ENCODE peak calls at places on chromosome 16, in eight cellular contexts. T, U, S, C, K, D, Q and Z are unnamed samples.

GRCh38 chr16:11619327-11619851 is 32.7 kb upstream of the LITAF start:
- DNase-seq in T (no peak), U (no peak), S (no peak), C (no peak), K (no peak), D (no peak), Q (no peak), Z (no peak)

GRCh38 chr16:11546522-11547485 is 39.9 kb downstream of the LITAF start:
- DNase-seq in T (no peak), U (no peak), S (no peak), C (peak; percentile 59), K (no peak), D (peak; percentile 71), Q (no peak), Z (no peak)

GRCh38 chr16:80299416-80299815 is 241.4 kb upstream of the DYNLRB2 start:
- DNase-seq in T (no peak), U (no peak), S (no peak), C (no peak), K (no peak), D (no peak), Q (no peak), Z (no peak)

GRCh38 chr16:35687781-35688180 is 2228.4 kb downstream of the TP53TG3F start:
- DNase-seq in T (no peak), U (no peak), S (no peak), C (no peak), K (no peak), D (no peak), Q (no peak), Z (no peak)

GRCh38 chr16:65070831-65071230 is 51.0 kb downstream of the CDH11 start:
- DNase-seq in T (peak; percentile 27), U (no peak), S (no peak), C (peak; percentile 95), K (no peak), D (peak; percentile 82), Q (no peak), Z (no peak)

GRCh38 chr16:48608452-48608851 is 1.5 kb downstream of the N4BP1 start:
- DNase-seq in T (no peak), U (peak; percentile 75), S (no peak), C (no peak), K (no peak), D (peak; percentile 71), Q (no peak), Z (no peak)

GRCh38 chr16:73949574-73950348 is 346.9 kb upstream of the PSMD7 start:
- DNase-seq in T (peak; percentile 40), U (no peak), S (no peak), C (peak; percentile 83), K (no peak), D (peak; percentile 70), Q (no peak), Z (no peak)

GRCh38 chr16:89657442-89658220 is at the start of the genes CHMP1A and SPATA33:
- DNase-seq in T (peak; percentile 91), U (peak; percentile 99), S (peak; percentile 90), C (peak; percentile 89), K (peak; percentile 93), D (peak; percentile 100), Q (peak; percentile 96), Z (peak; percentile 60)

GRCh38 chr16:8565498-8565897 is 24.8 kb downstream of the TMEM114 start:
- DNase-seq in T (no peak), U (no peak), S (no peak), C (no peak), K (no peak), D (no peak), Q (no peak), Z (no peak)

GRCh38 chr16:8571061-8571596 is 19.2 kb downstream of the TMEM114 start:
- DNase-seq in T (no peak), U (no peak), S (no peak), C (peak; percentile 66), K (no peak), D (no peak), Q (no peak), Z (no peak)

GRCh38 chr16:85051710-85052082 is 24.1 kb downstream of the KIAA0513 start:
- DNase-seq in T (no peak), U (no peak), S (no peak), C (no peak), K (no peak), D (no peak), Q (no peak), Z (no peak)

GRCh38 chr16:86761117-86761971 is 183.0 kb downstream of the FOXL1 start:
- DNase-seq in T (peak; percentile 65), U (peak; percentile 70), S (peak; percentile 61), C (peak; percentile 71), K (peak; percentile 64), D (peak; percentile 91), Q (peak; percentile 40), Z (no peak)

GRCh38 chr16:66878067-66878466 is 2.2 kb upstream of the PDP2 start:
- DNase-seq in T (no peak), U (no peak), S (no peak), C (no peak), K (peak; percentile 83), D (no peak), Q (peak; percentile 74), Z (no peak)

GRCh38 chr16:57264950-57265371 is 19.5 kb downstream of the PLLP start:
- DNase-seq in T (no peak), U (no peak), S (no peak), C (no peak), K (no peak), D (peak; percentile 31), Q (no peak), Z (no peak)

GRCh38 chr16:70437017-70437581 is 1.8 kb downstream of the ST3GAL2 start:
- DNase-seq in T (peak; percentile 93), U (no peak), S (no peak), C (peak; percentile 93), K (no peak), D (peak; percentile 93), Q (no peak), Z (no peak)

GRCh38 chr16:17339764-17340541 is 130.8 kb downstream of the XYLT1 start:
- DNase-seq in T (no peak), U (no peak), S (no peak), C (no peak), K (no peak), D (no peak), Q (no peak), Z (no peak)